ENCODE peak calls at places on chromosomes 16 and 17, in seven cellular contexts. One of them, this sample, is unnamed. For H3K27me3, the result is how much of the 10 kb centered on the place peaks cover.

GRCh38 chr17:39027037-39027436 is 59.8 kb upstream of the FBXO47 start:
- DNase-seq in prostate gland: peak
- DNase-seq in CD8-positive, alpha-beta memory T cell: no peak
- DNase-seq in colonic mucosa: peak
- DNase-seq in endothelial cell of umbilical vein: no peak
- DNase-seq in body of pancreas: peak
- DNase-seq in heart left ventricle: peak
- DNase-seq in this sample: no peak

GRCh38 chr16:4159726-4160125 is 43.5 kb upstream of the ADCY9 start:
- DNase-seq in colonic mucosa: no peak
- DNase-seq in heart left ventricle: no peak
- DNase-seq in body of pancreas: no peak
- DNase-seq in CD8-positive, alpha-beta memory T cell: no peak
- DNase-seq in prostate gland: no peak
- DNase-seq in endothelial cell of umbilical vein: no peak
- DNase-seq in this sample: no peak

GRCh38 chr17:80307994-80308671 is 47.5 kb downstream of the RNF213 start:
- DNase-seq in endothelial cell of umbilical vein: no peak
- DNase-seq in colonic mucosa: no peak
- DNase-seq in CD8-positive, alpha-beta memory T cell: no peak
- DNase-seq in body of pancreas: no peak
- DNase-seq in prostate gland: no peak
- DNase-seq in heart left ventricle: no peak
- DNase-seq in this sample: peak

GRCh38 chr17:1511756-1512321 is 4.6 kb downstream of the INPP5K start:
- DNase-seq in heart left ventricle: peak
- DNase-seq in body of pancreas: no peak
- DNase-seq in prostate gland: peak
- DNase-seq in colonic mucosa: peak
- DNase-seq in CD8-positive, alpha-beta memory T cell: no peak
- DNase-seq in endothelial cell of umbilical vein: peak
- DNase-seq in this sample: peak

GRCh38 chr16:19837984-19838707 is 46.5 kb downstream of the GPRC5B start:
- DNase-seq in CD8-positive, alpha-beta memory T cell: no peak
- DNase-seq in heart left ventricle: no peak
- DNase-seq in body of pancreas: no peak
- DNase-seq in colonic mucosa: no peak
- DNase-seq in endothelial cell of umbilical vein: no peak
- DNase-seq in prostate gland: no peak
- DNase-seq in this sample: no peak

GRCh38 chr17:55413825-55414489 is 7.7 kb downstream of the MMD start:
- DNase-seq in body of pancreas: no peak
- DNase-seq in endothelial cell of umbilical vein: no peak
- DNase-seq in colonic mucosa: no peak
- DNase-seq in CD8-positive, alpha-beta memory T cell: no peak
- DNase-seq in prostate gland: no peak
- DNase-seq in heart left ventricle: no peak
- DNase-seq in this sample: no peak

GRCh38 chr16:84914273-84914672 is 94.5 kb downstream of the CRISPLD2 start:
- DNase-seq in prostate gland: peak
- DNase-seq in colonic mucosa: no peak
- DNase-seq in CD8-positive, alpha-beta memory T cell: no peak
- DNase-seq in endothelial cell of umbilical vein: no peak
- DNase-seq in body of pancreas: no peak
- DNase-seq in heart left ventricle: peak
- DNase-seq in this sample: no peak

GRCh38 chr16:89279666-89280481 is 62.4 kb downstream of the ZNF778 start:
- DNase-seq in prostate gland: no peak
- DNase-seq in colonic mucosa: no peak
- DNase-seq in endothelial cell of umbilical vein: no peak
- DNase-seq in heart left ventricle: no peak
- DNase-seq in body of pancreas: no peak
- DNase-seq in CD8-positive, alpha-beta memory T cell: no peak
- DNase-seq in this sample: no peak

GRCh38 chr17:28974451-28974850 is 23.1 kb upstream of the PHF12 start:
- DNase-seq in CD8-positive, alpha-beta memory T cell: no peak
- DNase-seq in endothelial cell of umbilical vein: no peak
- DNase-seq in body of pancreas: no peak
- DNase-seq in prostate gland: no peak
- DNase-seq in heart left ventricle: no peak
- DNase-seq in colonic mucosa: no peak
- DNase-seq in this sample: no peak
- H3K27me3 ChIP-seq in CD8-positive, alpha-beta memory T cell: under half
- H3K27me3 ChIP-seq in endothelial cell of umbilical vein: under half
- H3K27me3 ChIP-seq in body of pancreas: under half
- H3K27me3 ChIP-seq in prostate gland: under half
- H3K27me3 ChIP-seq in heart left ventricle: under half
- H3K27me3 ChIP-seq in colonic mucosa: under half
- H3K27me3 ChIP-seq in this sample: half or more

DNA sequence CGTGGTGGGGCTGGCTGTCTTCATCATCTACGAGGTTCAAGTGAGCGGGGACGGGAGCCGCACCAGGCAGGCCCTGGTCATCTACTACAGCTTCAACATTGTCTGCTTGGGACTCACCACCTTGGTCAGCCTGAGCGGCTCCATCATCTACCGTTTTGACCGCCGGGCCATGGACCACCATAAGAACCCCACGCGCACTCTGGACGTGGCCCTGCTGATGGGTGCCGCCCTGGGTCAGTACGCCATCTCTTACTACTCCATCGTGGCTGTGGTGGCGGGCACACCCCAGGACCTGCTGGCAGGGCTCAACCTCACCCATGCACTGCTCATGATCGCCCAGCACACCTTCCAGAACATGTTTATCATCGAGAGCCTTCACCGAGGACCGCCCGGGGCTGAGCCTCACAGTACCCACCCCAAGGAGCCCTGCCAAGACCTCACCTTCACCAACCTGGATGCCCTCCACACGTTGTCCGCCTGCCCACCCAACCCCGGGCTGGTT is 5.1 kb upstream of the OTOP3 start:
- DNase-seq in prostate gland: no peak
- DNase-seq in endothelial cell of umbilical vein: no peak
- DNase-seq in CD8-positive, alpha-beta memory T cell: no peak
- DNase-seq in heart left ventricle: no peak
- DNase-seq in body of pancreas: no peak
- DNase-seq in colonic mucosa: no peak
- DNase-seq in this sample: no peak
- H3K27me3 ChIP-seq in prostate gland: under half
- H3K27me3 ChIP-seq in endothelial cell of umbilical vein: under half
- H3K27me3 ChIP-seq in CD8-positive, alpha-beta memory T cell: under half
- H3K27me3 ChIP-seq in heart left ventricle: under half
- H3K27me3 ChIP-seq in body of pancreas: under half
- H3K27me3 ChIP-seq in colonic mucosa: under half
- H3K27me3 ChIP-seq in this sample: under half

GRCh38 chr16:997440-998051 is 16.0 kb downstream of the SOX8 start:
- DNase-seq in prostate gland: peak
- DNase-seq in colonic mucosa: no peak
- DNase-seq in heart left ventricle: peak
- DNase-seq in endothelial cell of umbilical vein: peak
- DNase-seq in body of pancreas: peak
- DNase-seq in CD8-positive, alpha-beta memory T cell: peak
- DNase-seq in this sample: peak
- H3K27me3 ChIP-seq in prostate gland: under half
- H3K27me3 ChIP-seq in colonic mucosa: under half
- H3K27me3 ChIP-seq in heart left ventricle: under half
- H3K27me3 ChIP-seq in endothelial cell of umbilical vein: under half
- H3K27me3 ChIP-seq in body of pancreas: under half
- H3K27me3 ChIP-seq in CD8-positive, alpha-beta memory T cell: under half
- H3K27me3 ChIP-seq in this sample: under half

DNA sequence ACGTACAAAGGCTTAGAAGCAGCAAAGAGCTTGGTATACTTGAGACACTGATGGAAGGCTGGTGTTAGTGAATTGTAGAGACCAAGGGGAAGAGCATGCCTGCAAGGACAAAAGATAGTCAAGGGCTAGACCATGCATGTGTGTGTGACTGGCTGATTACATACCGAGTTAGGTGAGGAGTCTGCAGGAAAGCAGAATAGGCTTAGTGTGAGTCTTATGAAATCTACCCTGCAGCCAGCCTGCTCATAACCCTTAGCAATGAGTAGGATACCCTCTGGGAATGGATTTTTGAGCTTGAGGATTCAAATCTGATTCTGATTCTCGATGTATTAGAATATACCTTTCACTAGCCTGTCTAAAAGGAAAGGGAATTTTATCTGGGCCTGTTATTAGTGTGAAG is 77.0 kb downstream of the TANGO6 start:
- DNase-seq in CD8-positive, alpha-beta memory T cell: no peak
- DNase-seq in endothelial cell of umbilical vein: no peak
- DNase-seq in prostate gland: no peak
- DNase-seq in colonic mucosa: no peak
- DNase-seq in body of pancreas: no peak
- DNase-seq in heart left ventricle: no peak
- DNase-seq in this sample: no peak
- H3K27me3 ChIP-seq in CD8-positive, alpha-beta memory T cell: under half
- H3K27me3 ChIP-seq in endothelial cell of umbilical vein: under half
- H3K27me3 ChIP-seq in prostate gland: under half
- H3K27me3 ChIP-seq in colonic mucosa: under half
- H3K27me3 ChIP-seq in body of pancreas: under half
- H3K27me3 ChIP-seq in heart left ventricle: under half
- H3K27me3 ChIP-seq in this sample: under half